ENCODE peak calls at places on chromosomes 4 and X, in five cellular contexts. R is suprapubic skin, T is H54, Q is adrenal gland, U is transverse colon. O is an unnamed sample.

GRCh38 chrX:34467437-34467836 is 189.6 kb downstream of the TMEM47 start:
- DNase-seq in R (no peak), T (no peak), Q (no peak), U (no peak), O (no peak)

GRCh38 chr4:108031427-108032083 is 41.9 kb downstream of the HADH start:
- DNase-seq in R (no peak), T (no peak), Q (no peak), U (no peak), O (no peak)

GRCh38 chrX:17616936-17617335 is 120.4 kb upstream of the SCML1 start:
- DNase-seq in R (no peak), T (no peak), Q (no peak), U (no peak), O (no peak)

GRCh38 chr4:111546881-111547280 is 598.4 kb upstream of the FAM241A start:
- DNase-seq in R (no peak), T (no peak), Q (no peak), U (no peak), O (no peak)

GRCh38 chr4:125928652-125929051 is 613.9 kb downstream of the FAT4 start:
- DNase-seq in R (no peak), T (no peak), Q (no peak), U (no peak), O (no peak)

GRCh38 chr4:2256156-2256731 is 5.7 kb downstream of the MXD4 start:
- DNase-seq in R (peak), T (no peak), Q (peak), U (peak), O (peak)

GRCh38 chr4:112426416-112426815 is 89.6 kb downstream of the NEUROG2 start:
- DNase-seq in R (no peak), T (no peak), Q (no peak), U (no peak), O (no peak)

GRCh38 chrX:55004231-55004630 is 4.1 kb downstream of the APEX2 start:
- DNase-seq in R (no peak), T (no peak), Q (no peak), U (no peak), O (no peak)

GRCh38 chr4:21469438-21470032 is 479.0 kb downstream of the KCNIP4 start:
- DNase-seq in R (no peak), T (no peak), Q (no peak), U (no peak), O (no peak)

GRCh38 chrX:40550069-40550468 is 30.7 kb upstream of the ATP6AP2 start:
- DNase-seq in R (no peak), T (no peak), Q (peak), U (no peak), O (no peak)

GRCh38 chrX:11953615-11954014 is 184.7 kb upstream of the FRMPD4 start:
- DNase-seq in R (no peak), T (no peak), Q (no peak), U (no peak), O (no peak)

GRCh38 chrX:131734621-131735020 is 190.7 kb downstream of the OR13H1 start:
- DNase-seq in R (peak), T (no peak), Q (peak), U (peak), O (no peak)

GRCh38 chr4:3205995-3206394 is 43.0 kb upstream of the MSANTD1 start:
- DNase-seq in R (peak), T (no peak), Q (no peak), U (no peak), O (no peak)

GRCh38 chr4:62328526-62328925 is 1128.4 kb downstream of the ADGRL3 start:
- DNase-seq in R (no peak), T (no peak), Q (no peak), U (no peak), O (no peak)

DNA sequence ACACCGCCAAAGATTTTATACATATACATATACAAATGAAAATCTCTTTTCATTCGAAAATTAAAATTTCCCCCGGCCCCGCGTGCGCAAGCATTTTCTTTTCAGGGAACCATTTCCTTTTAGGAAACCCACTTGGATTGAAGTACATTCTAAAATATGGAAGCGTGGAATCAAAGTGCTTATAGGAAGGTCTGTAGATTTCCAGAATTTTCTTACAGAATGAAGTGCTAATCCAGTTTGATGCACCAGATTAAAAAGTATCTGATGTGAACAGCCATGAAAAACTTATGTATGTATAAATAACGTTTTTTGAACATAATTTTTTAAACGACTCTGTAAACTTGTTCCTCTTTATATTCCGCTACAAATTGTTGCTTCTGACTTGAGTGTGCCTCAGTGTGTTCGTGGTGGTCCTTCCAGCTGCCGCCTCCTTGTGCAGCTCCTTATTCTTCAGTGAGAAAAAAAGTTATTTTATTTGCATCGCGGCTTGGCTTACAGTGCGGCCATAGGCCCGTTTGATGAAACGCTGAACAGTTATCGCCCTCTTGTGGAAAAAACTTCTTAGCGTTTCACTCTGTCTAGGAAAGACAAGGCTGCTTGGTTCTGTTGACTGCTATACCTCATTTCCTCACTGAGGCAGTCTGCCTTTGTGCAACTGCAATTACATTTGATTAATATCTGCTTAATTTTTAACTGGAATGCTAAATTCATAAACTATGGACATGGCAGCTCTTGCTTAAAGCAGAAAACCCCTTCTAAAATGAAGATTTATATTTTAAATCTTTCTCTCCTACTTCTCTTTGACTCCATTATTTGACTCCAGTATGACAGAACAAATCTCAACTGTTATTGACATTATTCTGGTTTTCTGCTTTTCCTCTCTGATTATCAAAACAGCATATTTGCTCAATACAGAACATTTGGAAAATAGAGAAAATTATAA is 4.7 kb upstream of the NKX6-1 start:
- DNase-seq in R (no peak), T (peak), Q (no peak), U (no peak), O (no peak)
- TF ChIP-seq POLR2A in R (no peak), T (no peak), Q (no peak), U (no peak), O (no peak)

GRCh38 chr4:74104145-74104544 is 5.2 kb upstream of the CXCL2 start:
- DNase-seq in R (no peak), T (no peak), Q (peak), U (peak), O (no peak)
- TF ChIP-seq POLR2A in R (no peak), T (no peak), Q (no peak), U (no peak), O (no peak)

GRCh38 chr4:156495109-156495508 is 476.5 kb downstream of the PDGFC start:
- DNase-seq in R (no peak), T (no peak), Q (no peak), U (no peak), O (no peak)
- TF ChIP-seq POLR2A in R (no peak), T (no peak), Q (no peak), U (no peak), O (no peak)

DNA sequence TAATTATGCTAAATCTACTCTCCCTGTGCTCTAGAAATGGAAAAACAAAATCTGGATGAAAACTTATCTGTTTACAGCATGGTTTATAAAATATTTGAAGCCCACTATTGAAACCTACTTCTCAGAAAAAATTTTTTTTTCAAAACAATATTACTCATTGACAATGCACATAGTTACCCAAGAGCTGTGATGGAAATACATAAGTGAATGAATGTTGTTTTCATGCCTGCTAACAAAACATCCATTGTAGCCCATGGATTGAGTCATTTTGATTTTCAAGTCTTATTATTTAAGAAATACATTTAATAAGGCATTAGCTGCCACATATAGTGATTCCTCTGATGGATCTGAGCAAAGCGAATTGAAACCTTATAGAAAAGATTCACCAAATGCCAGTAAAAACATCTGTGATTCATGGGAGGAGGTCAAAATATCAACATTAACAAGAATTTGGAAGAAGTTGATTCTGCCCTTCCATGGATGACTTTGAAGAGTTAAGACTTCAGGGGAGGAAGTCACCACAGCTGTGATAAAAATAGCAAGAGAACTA is 144.7 kb upstream of the HHIP start:
- DNase-seq in R (no peak), T (no peak), Q (no peak), U (no peak), O (no peak)
- TF ChIP-seq POLR2A in R (no peak), T (no peak), Q (no peak), U (no peak), O (no peak)

GRCh38 chr4:152535236-152535902 is 523 bp downstream of the FBXW7 start:
- DNase-seq in R (peak), T (no peak), Q (peak), U (peak), O (peak)

GRCh38 chr4:152535903-152536544 is at the start of gene FBXW7:
- DNase-seq in R (peak), T (peak), Q (peak), U (peak), O (peak)

GRCh38 chr4:152537881-152538280 is 2.0 kb upstream of the FBXW7 start:
- DNase-seq in R (no peak), T (no peak), Q (no peak), U (no peak), O (no peak)

GRCh38 chr4:152536545-152537182 is 772 bp upstream of the FBXW7 start:
- DNase-seq in R (no peak), T (no peak), Q (peak), U (peak), O (no peak)

DNA sequence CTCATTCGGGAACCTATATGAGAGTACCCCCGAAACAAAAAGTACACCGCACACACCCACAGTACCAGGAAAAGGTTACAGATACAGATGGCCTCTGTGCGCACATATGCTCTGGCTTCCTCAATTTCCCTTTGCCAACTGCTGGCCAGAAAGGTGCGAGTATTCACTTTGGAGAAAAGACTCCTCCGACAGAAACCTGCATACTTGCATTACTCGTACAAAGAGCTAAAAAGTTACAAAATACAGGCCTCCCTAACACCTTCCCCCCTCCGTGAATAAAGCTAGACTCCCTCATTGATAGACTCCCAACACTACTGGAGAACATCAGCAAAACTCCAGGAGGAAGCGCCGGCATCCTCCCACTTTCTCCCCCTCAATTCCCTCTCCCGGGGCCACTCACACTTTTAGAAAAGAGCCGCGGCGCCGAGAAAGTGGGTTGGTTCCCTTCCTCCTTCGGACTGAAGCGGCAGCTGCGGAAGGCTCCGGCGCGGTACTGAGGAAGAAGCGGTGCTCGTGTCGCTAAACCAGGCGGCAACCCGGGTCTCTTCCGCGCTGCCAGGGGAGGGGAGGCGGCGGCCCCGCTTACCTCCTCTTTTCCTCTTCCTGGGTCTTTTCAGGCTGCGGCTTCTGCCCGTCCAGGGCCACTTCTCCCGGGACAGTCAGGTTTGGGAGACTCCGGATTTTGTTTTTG is 1.2 kb downstream of the FBXW7 start:
- DNase-seq in R (peak), T (no peak), Q (peak), U (peak), O (peak)
- TF ChIP-seq POLR2A in R (no peak), T (no peak), Q (no peak), U (peak), O (no peak)

DNA sequence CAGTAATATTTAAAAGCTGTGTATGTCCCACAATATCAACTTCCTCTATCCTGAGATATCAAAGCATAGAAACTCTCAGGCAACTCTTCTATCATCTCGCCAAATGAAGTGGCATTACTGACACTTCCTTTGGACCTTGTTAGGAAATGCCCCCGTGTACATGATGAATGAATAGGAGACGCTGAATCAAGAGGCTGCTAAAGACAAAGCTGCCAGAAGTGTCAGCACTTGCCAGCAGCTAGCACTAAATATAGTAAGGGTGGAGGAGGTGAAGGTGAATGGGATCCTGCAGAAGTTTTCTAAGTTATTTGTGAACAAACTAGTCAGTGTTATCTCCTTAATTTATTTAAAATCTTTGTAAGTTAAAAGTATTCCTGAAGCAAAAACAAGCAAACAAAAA is 99.4 kb upstream of the BLTP1 start:
- DNase-seq in R (no peak), T (no peak), Q (no peak), U (no peak), O (no peak)
- TF ChIP-seq POLR2A in R (no peak), T (no peak), Q (no peak), U (no peak), O (no peak)

DNA sequence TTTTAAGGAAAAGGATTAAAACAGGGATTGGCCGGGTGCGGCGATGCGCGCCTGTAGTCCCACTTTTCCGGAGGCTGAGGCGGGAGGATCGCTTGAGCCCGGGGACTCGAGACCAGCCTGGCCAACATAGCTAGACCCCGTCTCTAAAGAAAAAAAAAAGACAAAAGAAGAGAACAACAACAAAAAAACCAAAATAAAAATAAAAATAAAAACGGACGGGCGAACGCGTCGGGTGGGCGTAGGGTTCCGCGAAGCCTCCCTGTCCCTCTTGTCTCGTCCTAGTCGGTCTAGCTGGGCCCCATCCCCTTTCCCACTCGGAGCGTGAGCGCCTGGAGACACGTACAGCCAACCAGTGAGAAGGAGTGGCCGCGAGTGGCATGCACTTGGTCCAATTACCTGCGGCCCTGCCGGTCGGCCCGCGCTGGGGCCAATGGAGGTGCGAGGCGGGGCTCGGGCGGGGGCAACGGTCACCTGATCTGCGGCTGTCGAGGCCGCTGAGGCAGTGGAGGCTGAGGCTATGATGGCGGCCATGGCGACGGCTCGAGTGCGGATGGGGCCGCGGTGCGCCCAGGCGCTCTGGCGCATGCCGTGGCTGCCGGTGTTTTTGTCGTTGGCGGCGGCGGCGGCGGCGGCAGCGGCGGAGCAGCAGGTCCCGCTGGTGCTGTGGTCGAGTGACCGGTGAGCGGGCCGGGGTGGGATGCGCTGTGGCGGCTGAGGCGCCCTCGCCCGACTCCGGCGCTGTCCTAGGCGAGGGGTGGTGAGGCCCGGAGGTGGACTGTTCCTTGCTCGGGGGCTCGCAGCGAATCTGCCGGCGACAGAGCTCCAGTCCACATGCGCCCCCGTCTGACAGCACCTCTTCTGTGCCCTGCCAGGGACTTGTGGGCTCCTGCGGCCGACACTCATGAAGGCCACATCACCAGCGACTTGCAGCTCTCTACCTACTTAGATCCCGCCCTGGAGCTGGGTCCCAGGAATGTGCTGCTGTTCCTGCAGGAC is at the start of gene ATP6AP1:
- DNase-seq in R (peak), T (peak), Q (peak), U (peak), O (peak)
- TF ChIP-seq POLR2A in R (no peak), T (peak), Q (no peak), U (peak), O (no peak)

DNA sequence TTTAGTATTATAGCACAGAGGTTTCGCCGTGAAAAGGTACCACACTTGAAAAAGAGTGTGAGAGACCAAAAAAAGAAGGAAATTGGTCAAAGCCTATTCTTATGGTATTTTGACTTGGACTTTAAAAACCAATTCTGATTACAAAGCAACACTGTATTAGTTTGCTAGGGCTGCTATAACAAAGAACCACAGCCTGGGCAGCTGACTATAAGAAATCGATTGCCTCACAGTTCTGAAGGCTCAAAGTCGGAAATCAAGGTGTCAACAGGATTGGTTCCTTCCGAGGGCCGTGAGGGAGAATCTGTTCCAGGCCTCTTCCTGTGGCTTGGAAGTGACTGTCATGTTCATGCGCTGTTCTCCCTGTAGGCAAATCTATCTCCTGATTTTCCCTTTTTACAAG is 17.9 kb downstream of the DAPP1 start:
- DNase-seq in R (no peak), T (no peak), Q (no peak), U (no peak), O (no peak)
- TF ChIP-seq POLR2A in R (no peak), T (no peak), Q (no peak), U (no peak), O (no peak)

O was measured in H1.